ENCODE peak calls at places on chromosomes 11 and 22, in nine cellular contexts. One of them, this sample, is unnamed.

GRCh38 chr22:30575859-30576258 is 1.4 kb upstream of the GAL3ST1 start:
- DNase-seq in thoracic aorta: no peak
- DNase-seq in breast epithelium: peak
- DNase-seq in naive thymus-derived CD8-positive, alpha-beta T cell: no peak
- DNase-seq in CD4-positive, CD25-positive, alpha-beta regulatory T cell: no peak
- DNase-seq in activated effector memory CD4-positive, alpha-beta T cell treated with anti-CD3 and anti-CD28 coated beads, Interleukin-2, amount 50 U/mL, for 16 hours: no peak
- DNase-seq in stimulated activated naive CD4-positive, alpha-beta T cell: no peak
- DNase-seq in AG09319: no peak
- DNase-seq in SJSA1: no peak
- DNase-seq in this sample: no peak

GRCh38 chr11:111302298-111302697 is 4.0 kb downstream of the POU2AF3 start:
- DNase-seq in thoracic aorta: no peak
- DNase-seq in breast epithelium: no peak
- DNase-seq in naive thymus-derived CD8-positive, alpha-beta T cell: no peak
- DNase-seq in CD4-positive, CD25-positive, alpha-beta regulatory T cell: no peak
- DNase-seq in activated effector memory CD4-positive, alpha-beta T cell treated with anti-CD3 and anti-CD28 coated beads, Interleukin-2, amount 50 U/mL, for 16 hours: no peak
- DNase-seq in stimulated activated naive CD4-positive, alpha-beta T cell: no peak
- DNase-seq in AG09319: no peak
- DNase-seq in SJSA1: no peak
- DNase-seq in this sample: no peak

GRCh38 chr11:65426839-65427690 is 4.5 kb downstream of the NEAT1 start:
- DNase-seq in thoracic aorta: no peak
- DNase-seq in breast epithelium: peak
- DNase-seq in naive thymus-derived CD8-positive, alpha-beta T cell: no peak
- DNase-seq in CD4-positive, CD25-positive, alpha-beta regulatory T cell: no peak
- DNase-seq in activated effector memory CD4-positive, alpha-beta T cell treated with anti-CD3 and anti-CD28 coated beads, Interleukin-2, amount 50 U/mL, for 16 hours: peak
- DNase-seq in stimulated activated naive CD4-positive, alpha-beta T cell: peak
- DNase-seq in AG09319: no peak
- DNase-seq in SJSA1: peak
- DNase-seq in this sample: no peak

GRCh38 chr11:14907411-14908213 is 15.6 kb upstream of the CYP2R1 start:
- DNase-seq in thoracic aorta: peak
- DNase-seq in breast epithelium: peak
- DNase-seq in naive thymus-derived CD8-positive, alpha-beta T cell: peak
- DNase-seq in CD4-positive, CD25-positive, alpha-beta regulatory T cell: peak
- DNase-seq in activated effector memory CD4-positive, alpha-beta T cell treated with anti-CD3 and anti-CD28 coated beads, Interleukin-2, amount 50 U/mL, for 16 hours: peak
- DNase-seq in stimulated activated naive CD4-positive, alpha-beta T cell: peak
- DNase-seq in AG09319: no peak
- DNase-seq in SJSA1: peak
- DNase-seq in this sample: peak

GRCh38 chr11:35146074-35146521 is 7.1 kb downstream of the CD44 start:
- DNase-seq in thoracic aorta: no peak
- DNase-seq in breast epithelium: no peak
- DNase-seq in naive thymus-derived CD8-positive, alpha-beta T cell: no peak
- DNase-seq in CD4-positive, CD25-positive, alpha-beta regulatory T cell: peak
- DNase-seq in activated effector memory CD4-positive, alpha-beta T cell treated with anti-CD3 and anti-CD28 coated beads, Interleukin-2, amount 50 U/mL, for 16 hours: peak
- DNase-seq in stimulated activated naive CD4-positive, alpha-beta T cell: no peak
- DNase-seq in AG09319: no peak
- DNase-seq in SJSA1: no peak
- DNase-seq in this sample: no peak

GRCh38 chr22:41001722-41002122 is 50.5 kb downstream of the RBX1 start:
- DNase-seq in thoracic aorta: no peak
- DNase-seq in breast epithelium: no peak
- DNase-seq in naive thymus-derived CD8-positive, alpha-beta T cell: no peak
- DNase-seq in CD4-positive, CD25-positive, alpha-beta regulatory T cell: no peak
- DNase-seq in activated effector memory CD4-positive, alpha-beta T cell treated with anti-CD3 and anti-CD28 coated beads, Interleukin-2, amount 50 U/mL, for 16 hours: no peak
- DNase-seq in stimulated activated naive CD4-positive, alpha-beta T cell: no peak
- DNase-seq in AG09319: no peak
- DNase-seq in SJSA1: no peak
- DNase-seq in this sample: no peak

GRCh38 chr11:2346586-2347335 is 30.3 kb upstream of the CD81 start:
- DNase-seq in thoracic aorta: no peak
- DNase-seq in breast epithelium: no peak
- DNase-seq in naive thymus-derived CD8-positive, alpha-beta T cell: no peak
- DNase-seq in CD4-positive, CD25-positive, alpha-beta regulatory T cell: no peak
- DNase-seq in activated effector memory CD4-positive, alpha-beta T cell treated with anti-CD3 and anti-CD28 coated beads, Interleukin-2, amount 50 U/mL, for 16 hours: peak
- DNase-seq in stimulated activated naive CD4-positive, alpha-beta T cell: no peak
- DNase-seq in AG09319: no peak
- DNase-seq in SJSA1: no peak
- DNase-seq in this sample: peak

GRCh38 chr22:25488244-25489020 is 76.0 kb upstream of the GRK3 start:
- DNase-seq in thoracic aorta: peak
- DNase-seq in breast epithelium: no peak
- DNase-seq in naive thymus-derived CD8-positive, alpha-beta T cell: no peak
- DNase-seq in CD4-positive, CD25-positive, alpha-beta regulatory T cell: no peak
- DNase-seq in activated effector memory CD4-positive, alpha-beta T cell treated with anti-CD3 and anti-CD28 coated beads, Interleukin-2, amount 50 U/mL, for 16 hours: peak
- DNase-seq in stimulated activated naive CD4-positive, alpha-beta T cell: no peak
- DNase-seq in AG09319: peak
- DNase-seq in SJSA1: peak
- DNase-seq in this sample: no peak

GRCh38 chr22:45328822-45329535 is 19.2 kb downstream of the FAM118A start:
- DNase-seq in thoracic aorta: no peak
- DNase-seq in breast epithelium: no peak
- DNase-seq in naive thymus-derived CD8-positive, alpha-beta T cell: no peak
- DNase-seq in CD4-positive, CD25-positive, alpha-beta regulatory T cell: no peak
- DNase-seq in activated effector memory CD4-positive, alpha-beta T cell treated with anti-CD3 and anti-CD28 coated beads, Interleukin-2, amount 50 U/mL, for 16 hours: no peak
- DNase-seq in stimulated activated naive CD4-positive, alpha-beta T cell: no peak
- DNase-seq in AG09319: no peak
- DNase-seq in SJSA1: no peak
- DNase-seq in this sample: peak

GRCh38 chr22:29330753-29331152 is 15.3 kb upstream of the RASL10A start:
- DNase-seq in thoracic aorta: no peak
- DNase-seq in breast epithelium: no peak
- DNase-seq in naive thymus-derived CD8-positive, alpha-beta T cell: no peak
- DNase-seq in CD4-positive, CD25-positive, alpha-beta regulatory T cell: no peak
- DNase-seq in activated effector memory CD4-positive, alpha-beta T cell treated with anti-CD3 and anti-CD28 coated beads, Interleukin-2, amount 50 U/mL, for 16 hours: no peak
- DNase-seq in stimulated activated naive CD4-positive, alpha-beta T cell: no peak
- DNase-seq in AG09319: no peak
- DNase-seq in SJSA1: no peak
- DNase-seq in this sample: no peak

GRCh38 chr11:114063149-114063828 is 3.8 kb downstream of the ZBTB16 start:
- DNase-seq in thoracic aorta: no peak
- DNase-seq in breast epithelium: no peak
- DNase-seq in naive thymus-derived CD8-positive, alpha-beta T cell: no peak
- DNase-seq in CD4-positive, CD25-positive, alpha-beta regulatory T cell: no peak
- DNase-seq in activated effector memory CD4-positive, alpha-beta T cell treated with anti-CD3 and anti-CD28 coated beads, Interleukin-2, amount 50 U/mL, for 16 hours: peak
- DNase-seq in stimulated activated naive CD4-positive, alpha-beta T cell: no peak
- DNase-seq in AG09319: no peak
- DNase-seq in SJSA1: no peak
- DNase-seq in this sample: peak

GRCh38 chr22:18032455-18033101 is 8.2 kb upstream of the MICAL3 start:
- DNase-seq in thoracic aorta: no peak
- DNase-seq in breast epithelium: no peak
- DNase-seq in naive thymus-derived CD8-positive, alpha-beta T cell: no peak
- DNase-seq in CD4-positive, CD25-positive, alpha-beta regulatory T cell: no peak
- DNase-seq in activated effector memory CD4-positive, alpha-beta T cell treated with anti-CD3 and anti-CD28 coated beads, Interleukin-2, amount 50 U/mL, for 16 hours: no peak
- DNase-seq in stimulated activated naive CD4-positive, alpha-beta T cell: no peak
- DNase-seq in AG09319: no peak
- DNase-seq in SJSA1: peak
- DNase-seq in this sample: no peak

GRCh38 chr11:129905402-129905801 is 10.0 kb upstream of the NFRKB start:
- DNase-seq in thoracic aorta: no peak
- DNase-seq in breast epithelium: no peak
- DNase-seq in naive thymus-derived CD8-positive, alpha-beta T cell: no peak
- DNase-seq in CD4-positive, CD25-positive, alpha-beta regulatory T cell: no peak
- DNase-seq in activated effector memory CD4-positive, alpha-beta T cell treated with anti-CD3 and anti-CD28 coated beads, Interleukin-2, amount 50 U/mL, for 16 hours: no peak
- DNase-seq in stimulated activated naive CD4-positive, alpha-beta T cell: no peak
- DNase-seq in AG09319: no peak
- DNase-seq in SJSA1: no peak
- DNase-seq in this sample: no peak

GRCh38 chr11:62860835-62861563 is 19.7 kb upstream of the SLC3A2 start:
- DNase-seq in thoracic aorta: no peak
- DNase-seq in breast epithelium: no peak
- DNase-seq in naive thymus-derived CD8-positive, alpha-beta T cell: no peak
- DNase-seq in CD4-positive, CD25-positive, alpha-beta regulatory T cell: no peak
- DNase-seq in activated effector memory CD4-positive, alpha-beta T cell treated with anti-CD3 and anti-CD28 coated beads, Interleukin-2, amount 50 U/mL, for 16 hours: no peak
- DNase-seq in stimulated activated naive CD4-positive, alpha-beta T cell: no peak
- DNase-seq in AG09319: no peak
- DNase-seq in SJSA1: no peak
- DNase-seq in this sample: no peak

GRCh38 chr22:44884968-44885805 is 124.6 kb downstream of the PHF21B start:
- DNase-seq in thoracic aorta: no peak
- DNase-seq in breast epithelium: no peak
- DNase-seq in naive thymus-derived CD8-positive, alpha-beta T cell: no peak
- DNase-seq in CD4-positive, CD25-positive, alpha-beta regulatory T cell: no peak
- DNase-seq in activated effector memory CD4-positive, alpha-beta T cell treated with anti-CD3 and anti-CD28 coated beads, Interleukin-2, amount 50 U/mL, for 16 hours: peak
- DNase-seq in stimulated activated naive CD4-positive, alpha-beta T cell: no peak
- DNase-seq in AG09319: no peak
- DNase-seq in SJSA1: peak
- DNase-seq in this sample: no peak

GRCh38 chr22:49037701-49038245 is 789.9 kb downstream of the BRD1 start:
- DNase-seq in thoracic aorta: no peak
- DNase-seq in breast epithelium: no peak
- DNase-seq in naive thymus-derived CD8-positive, alpha-beta T cell: no peak
- DNase-seq in CD4-positive, CD25-positive, alpha-beta regulatory T cell: no peak
- DNase-seq in activated effector memory CD4-positive, alpha-beta T cell treated with anti-CD3 and anti-CD28 coated beads, Interleukin-2, amount 50 U/mL, for 16 hours: no peak
- DNase-seq in stimulated activated naive CD4-positive, alpha-beta T cell: no peak
- DNase-seq in AG09319: no peak
- DNase-seq in SJSA1: no peak
- DNase-seq in this sample: no peak

GRCh38 chr11:134575504-134576230 is 163.6 kb upstream of the B3GAT1 start:
- DNase-seq in thoracic aorta: no peak
- DNase-seq in breast epithelium: no peak
- DNase-seq in naive thymus-derived CD8-positive, alpha-beta T cell: no peak
- DNase-seq in CD4-positive, CD25-positive, alpha-beta regulatory T cell: no peak
- DNase-seq in activated effector memory CD4-positive, alpha-beta T cell treated with anti-CD3 and anti-CD28 coated beads, Interleukin-2, amount 50 U/mL, for 16 hours: no peak
- DNase-seq in stimulated activated naive CD4-positive, alpha-beta T cell: no peak
- DNase-seq in AG09319: no peak
- DNase-seq in SJSA1: no peak
- DNase-seq in this sample: peak